ENCODE peak calls at places on chromosomes 13 and 19, in seven cellular contexts. M is AG09319, H is breast epithelium, C is adrenal gland, U is activated B cell treated with CpG ODN at 0.5 μM for 24 hours, R is astrocyte of the spinal cord, J is heart left ventricle. G is an unnamed sample.
A peak's percentile ranks its signal among the peaks of the same experiment; 100 is the strongest.

GRCh38 chr19:6732803-6733337 is 4.5 kb downstream of the GPR108 start:
- DNase-seq in M (no peak), C (no peak), J (no peak), U (no peak), R (no peak), H (no peak), G (no peak)

GRCh38 chr19:40445637-40445944 is 1.5 kb upstream of the SERTAD3 start:
- DNase-seq in U (no peak), C (no peak), J (no peak), H (no peak), M (no peak), R (no peak), G (no peak)

GRCh38 chr19:41476583-41476982 is 33.6 kb downstream of the ERICH4 start:
- DNase-seq in H (no peak), R (no peak), U (no peak), M (no peak), J (no peak), C (no peak), G (no peak)

GRCh38 chr19:6580313-6580712 is 10.6 kb downstream of the CD70 start:
- DNase-seq in M (no peak), U (no peak), C (peak; percentile 57), R (peak; percentile 71), J (no peak), H (no peak), G (no peak)

GRCh38 chr13:79155883-79156282 is 250.2 kb downstream of the RBM26 start:
- DNase-seq in M (no peak), U (no peak), C (no peak), R (no peak), J (no peak), H (no peak), G (no peak)

GRCh38 chr13:20901668-20902437 is 693 bp downstream of the XPO4 start:
- DNase-seq in C (peak; percentile 56), H (no peak), R (peak; percentile 14), M (no peak), U (peak; percentile 30), J (peak; percentile 26), G (no peak)

GRCh38 chr19:1751367-1752008 is 1.8 kb upstream of the ONECUT3 start:
- DNase-seq in M (no peak), R (no peak), U (no peak), J (no peak), H (no peak), C (no peak), G (no peak)

GRCh38 chr19:1167687-1168561 is 6.1 kb downstream of the SBNO2 start:
- DNase-seq in M (no peak), C (peak; percentile 55), R (no peak), H (no peak), U (no peak), J (no peak), G (no peak)

GRCh38 chr13:70339738-70340137 is 231.5 kb upstream of the KLHL1 start:
- DNase-seq in J (no peak), R (peak; percentile 8), H (no peak), U (no peak), M (no peak), C (no peak), G (no peak)

GRCh38 chr19:7759156-7759555 is 3.9 kb upstream of the CLEC4M start:
- DNase-seq in U (no peak), H (no peak), M (no peak), C (no peak), R (no peak), J (no peak), G (no peak)

GRCh38 chr13:77650409-77650808 is 47.1 kb upstream of the SLAIN1 start:
- DNase-seq in J (no peak), M (no peak), C (no peak), H (no peak), R (no peak), U (no peak), G (no peak)

GRCh38 chr19:45222724-45223123 is 22.5 kb downstream of the EXOC3L2 start:
- DNase-seq in R (no peak), U (no peak), M (no peak), H (no peak), C (no peak), J (no peak), G (no peak)

GRCh38 chr19:39299404-39299803 is 3.2 kb downstream of the IFNL1 start:
- DNase-seq in R (no peak), M (no peak), H (no peak), U (no peak), C (no peak), J (no peak), G (no peak)

GRCh38 chr13:111893607-111894443 is 173.1 kb upstream of the SOX1 start:
- DNase-seq in U (no peak), H (no peak), R (no peak), C (no peak), M (no peak), J (no peak), G (no peak)

GRCh38 chr19:3358919-3359849 is 7.2 kb upstream of the NFIC start:
- DNase-seq in M (no peak), C (peak; percentile 76), H (no peak), U (peak; percentile 60), J (peak; percentile 85), R (peak; percentile 43), G (no peak)

GRCh38 chr13:25214371-25215252 is 42.5 kb upstream of the AMER2 start:
- DNase-seq in H (no peak), M (no peak), U (no peak), R (peak; percentile 22), J (no peak), C (peak; percentile 14), G (no peak)

GRCh38 chr19:5369962-5370367 is 29.4 kb upstream of the PTPRS start:
- DNase-seq in R (peak; percentile 16), M (no peak), H (no peak), C (peak; percentile 46), J (no peak), U (peak; percentile 18), G (no peak)

GRCh38 chr19:3618144-3618810 is 8.3 kb downstream of the CACTIN start:
- DNase-seq in J (peak; percentile 73), C (peak; percentile 72), M (no peak), R (peak; percentile 29), H (no peak), U (peak; percentile 65), G (no peak)

GRCh38 chr13:21813844-21814243 is 143.0 kb downstream of the FGF9 start:
- DNase-seq in H (no peak), R (no peak), M (no peak), J (no peak), C (no peak), U (no peak), G (no peak)

GRCh38 chr19:28878862-28879566 is 333.9 kb downstream of the UQCRFS1 start:
- DNase-seq in J (peak; percentile 67), H (peak; percentile 25), M (peak; percentile 52), U (peak; percentile 18), C (peak; percentile 73), R (peak; percentile 33), G (no peak)

GRCh38 chr13:59603646-59604045 is 560.1 kb downstream of the DIAPH3 start:
- DNase-seq in H (no peak), U (no peak), R (no peak), M (no peak), J (no peak), C (no peak), G (no peak)

GRCh38 chr19:49441210-49441959 is at the start of gene SLC17A7:
- DNase-seq in C (no peak), R (no peak), H (no peak), U (no peak), M (no peak), J (peak; percentile 67), G (no peak)
- TF ChIP-seq CTCF in C (no peak), R (no peak), H (no peak), U (no peak), M (no peak), J (no peak), G (no peak)

GRCh38 chr13:99265823-99266426 is 7.7 kb upstream of the GPR18 start:
- DNase-seq in M (no peak), J (no peak), C (no peak), H (no peak), R (peak; percentile 62), U (no peak), G (no peak)
- TF ChIP-seq CTCF in M (peak; percentile 62), J (peak; percentile 52), C (peak; percentile 61), H (no peak), R (peak; percentile 56), U (no peak), G (peak; percentile 37)

GRCh38 chr13:33721719-33722118 is 96.2 kb upstream of the RFC3 start:
- DNase-seq in H (no peak), M (no peak), J (no peak), R (peak; percentile 21), C (peak; percentile 22), U (no peak), G (no peak)

GRCh38 chr13:33722216-33722900 is 95.6 kb upstream of the RFC3 start:
- DNase-seq in R (peak; percentile 23), J (no peak), H (no peak), C (no peak), M (no peak), U (no peak), G (no peak)

GRCh38 chr13:33725340-33725739 is 92.6 kb upstream of the RFC3 start:
- DNase-seq in M (no peak), R (no peak), H (no peak), J (no peak), C (no peak), U (no peak), G (no peak)

GRCh38 chr13:33723365-33723764 is 94.6 kb upstream of the RFC3 start:
- DNase-seq in U (no peak), M (no peak), R (no peak), H (no peak), C (no peak), J (no peak), G (no peak)

DNA sequence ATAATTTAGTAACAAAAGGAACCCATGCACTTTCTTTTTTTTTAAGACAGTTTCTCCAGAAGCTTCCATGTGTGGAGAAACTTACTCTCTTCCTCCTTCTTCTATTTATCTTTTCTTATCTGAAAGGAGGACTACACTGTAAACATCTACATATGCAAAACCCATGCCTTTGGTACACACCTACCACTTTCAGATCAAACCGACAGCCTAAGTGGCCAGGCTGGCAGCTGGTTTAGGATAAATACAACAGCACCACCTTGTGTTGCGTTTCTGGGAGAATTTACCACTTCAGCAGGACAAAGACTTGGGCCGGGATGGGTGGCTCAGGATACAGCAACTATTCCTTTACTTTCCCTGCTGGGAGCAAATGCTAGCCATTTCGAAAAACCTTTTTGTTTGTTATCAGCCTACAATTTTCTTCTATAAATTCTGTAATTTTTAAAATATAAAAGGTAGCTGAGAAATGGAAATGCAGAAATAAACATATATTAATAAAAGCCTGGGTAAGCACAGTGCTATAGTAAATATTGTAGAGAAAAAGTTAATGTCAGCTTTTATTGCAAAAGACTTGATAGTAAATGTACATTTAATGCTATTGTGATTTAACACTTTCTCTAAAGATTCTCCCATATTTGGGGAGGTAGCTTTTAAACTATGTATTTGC is 94.0 kb upstream of the RFC3 start:
- DNase-seq in M (peak; percentile 67), R (peak; percentile 82), U (no peak), C (peak; percentile 84), J (peak; percentile 79), H (peak; percentile 78), G (no peak)
- TF ChIP-seq CTCF in M (peak; percentile 73), R (peak; percentile 75), U (no peak), C (peak; percentile 85), J (peak; percentile 68), H (peak; percentile 61), G (peak; percentile 69)

DNA sequence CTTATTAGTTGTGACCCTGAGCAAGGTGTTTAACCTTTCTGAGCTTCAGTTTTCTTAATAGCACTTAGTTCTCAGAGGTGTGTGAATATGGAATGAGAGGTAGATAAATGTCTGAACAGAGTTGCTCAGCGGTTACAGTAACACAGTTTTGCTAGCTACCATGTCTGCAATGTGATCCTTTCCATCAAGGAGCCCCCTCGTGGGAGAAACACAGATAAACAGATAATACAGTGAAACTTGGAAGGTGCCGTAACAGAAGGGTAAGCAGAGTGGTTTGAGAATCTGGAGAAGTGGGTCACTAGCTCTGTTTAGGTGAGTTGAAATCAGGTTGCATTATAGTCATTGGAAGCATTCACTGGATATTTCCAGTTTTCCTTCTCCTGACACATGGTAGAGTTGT is 38.9 kb downstream of the IRS2 start:
- DNase-seq in H (no peak), R (no peak), M (no peak), C (no peak), J (no peak), U (no peak), G (no peak)
- TF ChIP-seq CTCF in H (no peak), R (peak; percentile 11), M (no peak), C (no peak), J (no peak), U (no peak), G (no peak)